ENCODE peak calls at places on chromosome 18, in six cellular contexts. E is transverse colon, R is SK-N-SH, P is HCT116, T is breast epithelium, O is heart right ventricle. X is an unnamed sample.

GRCh38 chr18:79754831-79755351 is 42.8 kb upstream of the KCNG2 start:
- DNase-seq in E (no peak), R (no peak), P (no peak), T (no peak), O (no peak), X (no peak)

GRCh38 chr18:78861706-78862105 is 117.9 kb upstream of the SALL3 start:
- DNase-seq in E (no peak), R (no peak), P (no peak), T (no peak), O (no peak), X (no peak)

GRCh38 chr18:25650201-25650941 is 298.4 kb upstream of the ZNF521 start:
- DNase-seq in E (no peak), R (no peak), P (no peak), T (no peak), O (no peak), X (peak; percentile 94)

GRCh38 chr18:36831139-36831538 is 2.2 kb downstream of the KIAA1328 start:
- DNase-seq in E (no peak), R (no peak), P (no peak), T (no peak), O (no peak), X (peak; percentile 33)

GRCh38 chr18:9965711-9966624 is 52.2 kb downstream of the VAPA start:
- DNase-seq in E (no peak), R (no peak), P (no peak), T (no peak), O (no peak), X (peak; percentile 81)

GRCh38 chr18:27901424-27902226 is 275.3 kb downstream of the CDH2 start:
- DNase-seq in E (no peak), R (no peak), P (no peak), T (no peak), O (no peak), X (no peak)

GRCh38 chr18:51339866-51340265 is 142.4 kb upstream of the MEX3C start:
- DNase-seq in E (no peak), R (no peak), P (no peak), T (no peak), O (no peak), X (peak; percentile 52)

GRCh38 chr18:46481847-46482245 is 175.2 kb downstream of the LOXHD1 start:
- DNase-seq in E (no peak), R (no peak), P (no peak), T (no peak), O (no peak), X (no peak)

GRCh38 chr18:78878335-78878734 is 101.3 kb upstream of the SALL3 start:
- DNase-seq in E (no peak), R (no peak), P (no peak), T (no peak), O (no peak), X (no peak)

GRCh38 chr18:48927286-48928080 is 23.3 kb downstream of the SMAD7 start:
- DNase-seq in E (no peak), R (no peak), P (no peak), T (no peak), O (no peak), X (no peak)

DNA sequence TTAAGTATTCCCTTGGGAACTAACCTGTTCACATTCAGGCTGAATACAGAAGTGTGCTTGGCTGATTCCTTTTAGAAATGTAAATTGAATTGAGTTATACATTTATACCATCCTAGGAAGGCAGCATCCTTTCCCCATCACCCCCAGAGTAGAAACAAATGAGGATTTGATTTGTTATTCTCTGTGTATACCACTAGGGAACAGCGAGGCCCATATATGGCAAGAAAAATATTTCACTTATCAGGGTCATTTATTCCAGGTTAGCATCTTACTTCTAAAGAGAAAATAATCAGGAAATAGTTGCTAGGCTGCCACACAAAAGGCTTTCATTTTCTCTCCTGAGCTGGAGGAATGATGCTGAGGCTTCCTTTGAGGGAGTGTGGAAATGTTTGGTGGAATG is 516.9 kb downstream of the PIK3C3 start:
- DNase-seq in E (no peak), R (no peak), P (no peak), T (no peak), O (no peak), X (no peak)
- TF ChIP-seq CTCF in E (no peak), R (no peak), P (no peak), T (no peak), O (no peak), X (no peak)

GRCh38 chr18:67515987-67516431 is 511 bp downstream of the DSEL start:
- DNase-seq in E (peak; percentile 84), R (peak; percentile 78), P (no peak), T (peak; percentile 87), O (peak; percentile 81), X (peak; percentile 78)
- H3K4me3 ChIP-seq in E (peak overlapping the region; percentile 65), R (peak overlapping the region; percentile 84), P (no peak overlapping the region), T (peak overlapping the region; percentile 99), O (peak overlapping the region; percentile 87), X (peak overlapping the region; percentile 89)

GRCh38 chr18:22999212-22999611 is 66.1 kb downstream of the RBBP8 start:
- DNase-seq in E (no peak), R (no peak), P (no peak), T (no peak), O (no peak), X (peak; percentile 64)
- TF ChIP-seq CTCF in E (no peak), R (no peak), P (no peak), T (no peak), O (no peak), X (peak; percentile 14)

GRCh38 chr18:2981212-2981728 is 31.7 kb downstream of the LPIN2 start:
- DNase-seq in E (no peak), R (no peak), P (no peak), T (no peak), O (no peak), X (peak; percentile 86)
- H3K4me3 ChIP-seq in E (no peak overlapping the region), R (no peak overlapping the region), P (no peak overlapping the region), T (no peak overlapping the region), O (no peak overlapping the region), X (no peak overlapping the region)

DNA sequence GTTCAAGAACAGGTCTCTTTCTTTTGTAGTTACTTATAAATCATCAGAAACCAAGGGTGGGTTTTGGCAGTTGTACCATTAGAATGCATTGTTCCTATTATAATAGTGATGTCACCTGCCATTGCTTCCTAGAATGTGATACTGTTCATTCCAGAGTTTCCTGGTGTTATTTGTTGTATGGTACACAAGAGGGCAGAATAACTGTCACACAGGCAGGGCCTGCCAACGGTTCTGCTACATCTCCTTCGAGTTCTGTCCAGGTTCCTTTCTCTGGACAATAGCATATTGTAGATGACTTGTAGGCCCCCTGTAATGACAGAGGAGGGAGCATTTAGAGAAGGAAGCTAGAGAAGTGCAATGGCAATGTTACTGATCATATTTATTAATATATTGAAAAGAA is 98.3 kb downstream of the KLHL14 start:
- DNase-seq in E (no peak), R (peak; percentile 5), P (no peak), T (no peak), O (no peak), X (no peak)
- TF ChIP-seq CTCF in E (no peak), R (peak; percentile 25), P (peak; percentile 29), T (no peak), O (no peak), X (peak; percentile 48)

DNA sequence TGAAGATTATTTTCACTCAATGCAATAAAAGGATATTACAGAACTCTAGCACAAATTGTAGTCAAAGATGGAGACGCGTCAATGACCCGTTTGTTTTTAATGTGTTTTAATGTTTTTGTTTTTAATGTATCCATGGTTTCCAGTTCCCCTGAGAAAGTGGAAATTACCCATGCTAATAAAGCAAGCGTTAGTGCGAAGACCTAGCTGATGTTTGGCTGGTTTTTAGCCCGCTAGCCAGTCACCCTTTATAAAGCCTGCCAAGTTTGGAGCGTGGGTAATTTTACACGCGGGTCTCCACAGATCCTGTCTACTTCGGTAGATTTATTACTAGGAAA is 425 bp upstream of the CHMP1B start:
- DNase-seq in E (no peak), R (peak; percentile 38), P (no peak), T (no peak), O (no peak), X (no peak)
- H3K4me3 ChIP-seq in E (peak overlapping the region; percentile 59), R (peak overlapping the region; percentile 100), P (peak overlapping the region; percentile 82), T (peak overlapping the region; percentile 85), O (peak overlapping the region; percentile 82), X (peak overlapping the region; percentile 99)

GRCh38 chr18:8835556-8835955 is 130.2 kb downstream of the MTCL1 start:
- DNase-seq in E (no peak), R (no peak), P (no peak), T (peak; percentile 53), O (no peak), X (no peak)
- TF ChIP-seq CTCF in E (no peak), R (no peak), P (no peak), T (no peak), O (no peak), X (no peak)

GRCh38 chr18:13335903-13336302 is 117.3 kb downstream of the LDLRAD4 start:
- DNase-seq in E (no peak), R (no peak), P (no peak), T (no peak), O (no peak), X (no peak)
- H3K4me3 ChIP-seq in E (no peak overlapping the region), R (no peak overlapping the region), P (no peak overlapping the region), T (no peak overlapping the region), O (no peak overlapping the region), X (no peak overlapping the region)

X was measured in brain microvascular endothelial cell.